ENCODE peak calls at places on chromosome 19, in seven cellular contexts. One of them, this sample, is unnamed.

GRCh38 chr19:35318679-35319448 is 10.1 kb upstream of the CD22 start:
- DNase-seq in H1: no peak
- DNase-seq in neural progenitor cell: no peak
- DNase-seq in heart right ventricle: peak; percentile 49
- DNase-seq in SK-N-SH: no peak
- DNase-seq in mucosa of descending colon: peak; percentile 74
- DNase-seq in CD8-positive, alpha-beta memory T cell: no peak
- DNase-seq in this sample: no peak

GRCh38 chr19:6811906-6812305 is 39.4 kb downstream of the VAV1 start:
- DNase-seq in CD8-positive, alpha-beta memory T cell: no peak
- DNase-seq in neural progenitor cell: no peak
- DNase-seq in heart right ventricle: no peak
- DNase-seq in mucosa of descending colon: no peak
- DNase-seq in H1: no peak
- DNase-seq in SK-N-SH: peak; percentile 73
- DNase-seq in this sample: no peak

GRCh38 chr19:33430674-33431277 is 57.3 kb downstream of the CEBPG start:
- DNase-seq in mucosa of descending colon: peak; percentile 63
- DNase-seq in CD8-positive, alpha-beta memory T cell: peak; percentile 36
- DNase-seq in SK-N-SH: peak; percentile 83
- DNase-seq in heart right ventricle: peak; percentile 51
- DNase-seq in neural progenitor cell: peak; percentile 83
- DNase-seq in H1: peak; percentile 88
- DNase-seq in this sample: no peak

GRCh38 chr19:48341006-48341405 is 15.7 kb downstream of the EMP3 start:
- DNase-seq in heart right ventricle: no peak
- DNase-seq in CD8-positive, alpha-beta memory T cell: no peak
- DNase-seq in H1: no peak
- DNase-seq in mucosa of descending colon: no peak
- DNase-seq in neural progenitor cell: no peak
- DNase-seq in SK-N-SH: peak; percentile 24
- DNase-seq in this sample: no peak

GRCh38 chr19:34300380-34300779 is 46.0 kb downstream of the GARRE1 start:
- DNase-seq in neural progenitor cell: no peak
- DNase-seq in SK-N-SH: no peak
- DNase-seq in heart right ventricle: no peak
- DNase-seq in CD8-positive, alpha-beta memory T cell: no peak
- DNase-seq in H1: no peak
- DNase-seq in mucosa of descending colon: peak; percentile 60
- DNase-seq in this sample: no peak

GRCh38 chr19:10517361-10517759 is at the start of gene S1PR5:
- DNase-seq in mucosa of descending colon: no peak
- DNase-seq in CD8-positive, alpha-beta memory T cell: peak; percentile 39
- DNase-seq in heart right ventricle: peak; percentile 11
- DNase-seq in SK-N-SH: peak; percentile 70
- DNase-seq in neural progenitor cell: peak; percentile 54
- DNase-seq in H1: no peak
- DNase-seq in this sample: no peak

GRCh38 chr19:35695895-35696422 is 8.4 kb upstream of the ZBTB32 start:
- DNase-seq in CD8-positive, alpha-beta memory T cell: no peak
- DNase-seq in mucosa of descending colon: no peak
- DNase-seq in SK-N-SH: no peak
- DNase-seq in heart right ventricle: no peak
- DNase-seq in neural progenitor cell: no peak
- DNase-seq in H1: no peak
- DNase-seq in this sample: no peak

GRCh38 chr19:51552996-51553725 is 17.9 kb upstream of the ZNF175 start:
- DNase-seq in SK-N-SH: peak; percentile 40
- DNase-seq in H1: peak; percentile 73
- DNase-seq in mucosa of descending colon: no peak
- DNase-seq in neural progenitor cell: peak; percentile 88
- DNase-seq in heart right ventricle: peak; percentile 74
- DNase-seq in CD8-positive, alpha-beta memory T cell: no peak
- DNase-seq in this sample: no peak

GRCh38 chr19:54154603-54155345 is 4.7 kb downstream of the LENG1 start:
- DNase-seq in mucosa of descending colon: no peak
- DNase-seq in heart right ventricle: no peak
- DNase-seq in CD8-positive, alpha-beta memory T cell: no peak
- DNase-seq in SK-N-SH: no peak
- DNase-seq in H1: no peak
- DNase-seq in neural progenitor cell: no peak
- DNase-seq in this sample: no peak

GRCh38 chr19:23440207-23440606 is 44.9 kb upstream of the ZNF91 start:
- DNase-seq in H1: peak; percentile 65
- DNase-seq in neural progenitor cell: no peak
- DNase-seq in mucosa of descending colon: no peak
- DNase-seq in SK-N-SH: peak; percentile 30
- DNase-seq in heart right ventricle: no peak
- DNase-seq in CD8-positive, alpha-beta memory T cell: no peak
- DNase-seq in this sample: no peak

GRCh38 chr19:39970674-39971379 is at the start of gene PSMC4:
- DNase-seq in SK-N-SH: peak; percentile 96
- DNase-seq in CD8-positive, alpha-beta memory T cell: peak; percentile 98
- DNase-seq in neural progenitor cell: peak; percentile 98
- DNase-seq in mucosa of descending colon: peak; percentile 99
- DNase-seq in H1: peak; percentile 91
- DNase-seq in heart right ventricle: peak; percentile 98
- DNase-seq in this sample: peak; percentile 89

GRCh38 chr19:53012006-53012405 is 1.7 kb upstream of the ERVV-1 start:
- DNase-seq in heart right ventricle: no peak
- DNase-seq in SK-N-SH: no peak
- DNase-seq in mucosa of descending colon: no peak
- DNase-seq in neural progenitor cell: no peak
- DNase-seq in CD8-positive, alpha-beta memory T cell: no peak
- DNase-seq in H1: no peak
- DNase-seq in this sample: no peak

GRCh38 chr19:14495678-14496028 is 274 bp downstream of the GIPC1 start:
- DNase-seq in neural progenitor cell: no peak
- DNase-seq in mucosa of descending colon: no peak
- DNase-seq in heart right ventricle: no peak
- DNase-seq in SK-N-SH: no peak
- DNase-seq in CD8-positive, alpha-beta memory T cell: no peak
- DNase-seq in H1: no peak
- DNase-seq in this sample: no peak

GRCh38 chr19:51027126-51027806 is 850 bp upstream of the KLK11 start:
- DNase-seq in mucosa of descending colon: no peak
- DNase-seq in heart right ventricle: no peak
- DNase-seq in CD8-positive, alpha-beta memory T cell: no peak
- DNase-seq in neural progenitor cell: no peak
- DNase-seq in H1: no peak
- DNase-seq in SK-N-SH: peak; percentile 28
- DNase-seq in this sample: no peak

GRCh38 chr19:14408641-14409120 is 10.5 kb downstream of the DDX39A start:
- DNase-seq in H1: no peak
- DNase-seq in SK-N-SH: no peak
- DNase-seq in heart right ventricle: no peak
- DNase-seq in CD8-positive, alpha-beta memory T cell: no peak
- DNase-seq in neural progenitor cell: no peak
- DNase-seq in mucosa of descending colon: no peak
- DNase-seq in this sample: no peak

GRCh38 chr19:47848871-47849473 is 10.1 kb upstream of the TPRX2 start:
- DNase-seq in heart right ventricle: no peak
- DNase-seq in neural progenitor cell: peak; percentile 96
- DNase-seq in mucosa of descending colon: no peak
- DNase-seq in H1: peak; percentile 91
- DNase-seq in SK-N-SH: peak; percentile 33
- DNase-seq in CD8-positive, alpha-beta memory T cell: no peak
- DNase-seq in this sample: no peak

GRCh38 chr19:40827386-40828247 is 22.6 kb downstream of the CYP2A6 start:
- DNase-seq in heart right ventricle: no peak
- DNase-seq in CD8-positive, alpha-beta memory T cell: no peak
- DNase-seq in neural progenitor cell: no peak
- DNase-seq in mucosa of descending colon: no peak
- DNase-seq in SK-N-SH: no peak
- DNase-seq in H1: no peak
- DNase-seq in this sample: no peak

GRCh38 chr19:33193864-33194362 is at the start of gene LRP3:
- DNase-seq in mucosa of descending colon: peak; percentile 41
- DNase-seq in heart right ventricle: peak; percentile 27
- DNase-seq in CD8-positive, alpha-beta memory T cell: no peak
- DNase-seq in neural progenitor cell: peak; percentile 84
- DNase-seq in SK-N-SH: peak; percentile 93
- DNase-seq in H1: no peak
- DNase-seq in this sample: no peak

GRCh38 chr19:54481326-54481930 is 8.3 kb upstream of the CDC42EP5 start:
- DNase-seq in CD8-positive, alpha-beta memory T cell: no peak
- DNase-seq in neural progenitor cell: peak; percentile 93
- DNase-seq in mucosa of descending colon: no peak
- DNase-seq in SK-N-SH: peak; percentile 65
- DNase-seq in heart right ventricle: peak; percentile 27
- DNase-seq in H1: peak; percentile 82
- DNase-seq in this sample: no peak

DNA sequence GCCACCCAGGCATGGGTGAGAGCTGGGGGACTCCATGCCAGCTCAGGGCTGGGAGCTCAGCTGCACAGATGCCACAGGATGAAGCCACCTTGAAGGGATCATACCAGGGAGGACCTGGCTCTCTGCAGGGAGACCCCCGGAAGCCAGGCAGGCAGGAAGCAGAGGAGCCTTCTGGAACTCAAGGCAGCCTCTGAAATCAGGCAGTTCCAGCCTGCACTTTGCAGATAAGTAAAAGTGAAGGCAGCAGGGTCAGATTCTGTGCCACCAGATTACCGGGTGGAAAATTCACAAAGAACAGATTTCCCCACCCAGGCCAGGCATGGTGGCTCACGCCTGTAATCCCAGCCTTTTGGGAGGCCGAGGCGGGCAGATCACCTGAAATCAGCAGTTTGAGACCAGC is 2.5 kb downstream of the TMEM259 start:
- DNase-seq in H1: no peak
- DNase-seq in heart right ventricle: no peak
- DNase-seq in mucosa of descending colon: no peak
- DNase-seq in SK-N-SH: no peak
- DNase-seq in neural progenitor cell: no peak
- DNase-seq in CD8-positive, alpha-beta memory T cell: no peak
- DNase-seq in this sample: no peak
- H3K4me1 ChIP-seq in H1: peaks cover 30% of the 10 kb centered on the region
- H3K4me1 ChIP-seq in heart right ventricle: peaks cover 73% of the 10 kb centered on the region
- H3K4me1 ChIP-seq in mucosa of descending colon: peaks cover 47% of the 10 kb centered on the region
- H3K4me1 ChIP-seq in SK-N-SH: peaks cover 13% of the 10 kb centered on the region
- H3K4me1 ChIP-seq in neural progenitor cell: peaks cover 21% of the 10 kb centered on the region
- H3K4me1 ChIP-seq in CD8-positive, alpha-beta memory T cell: peaks cover 60% of the 10 kb centered on the region
- H3K4me1 ChIP-seq in this sample: peaks cover 87% of the 10 kb centered on the region

GRCh38 chr19:46659151-46660007 is 1.6 kb downstream of the DACT3 start:
- DNase-seq in neural progenitor cell: peak; percentile 77
- DNase-seq in SK-N-SH: peak; percentile 71
- DNase-seq in mucosa of descending colon: peak; percentile 61
- DNase-seq in heart right ventricle: peak; percentile 60
- DNase-seq in CD8-positive, alpha-beta memory T cell: no peak
- DNase-seq in H1: peak; percentile 71
- DNase-seq in this sample: no peak
- H3K4me1 ChIP-seq in neural progenitor cell: peaks cover 32% of the 10 kb centered on the region
- H3K4me1 ChIP-seq in SK-N-SH: no peaks in the 10 kb centered on the region
- H3K4me1 ChIP-seq in mucosa of descending colon: peaks cover 16% of the 10 kb centered on the region
- H3K4me1 ChIP-seq in heart right ventricle: peaks cover 32% of the 10 kb centered on the region
- H3K4me1 ChIP-seq in CD8-positive, alpha-beta memory T cell: peaks cover 22% of the 10 kb centered on the region
- H3K4me1 ChIP-seq in H1: peaks cover 9% of the 10 kb centered on the region
- H3K4me1 ChIP-seq in this sample: peaks cover 19% of the 10 kb centered on the region

GRCh38 chr19:44689290-44690130 is 9.4 kb upstream of the CEACAM16 start:
- DNase-seq in mucosa of descending colon: peak; percentile 80
- DNase-seq in H1: peak; percentile 96
- DNase-seq in CD8-positive, alpha-beta memory T cell: peak; percentile 66
- DNase-seq in neural progenitor cell: peak; percentile 85
- DNase-seq in heart right ventricle: peak; percentile 76
- DNase-seq in SK-N-SH: peak; percentile 78
- DNase-seq in this sample: no peak
- H3K4me1 ChIP-seq in mucosa of descending colon: peaks cover 31% of the 10 kb centered on the region
- H3K4me1 ChIP-seq in H1: no peaks in the 10 kb centered on the region
- H3K4me1 ChIP-seq in CD8-positive, alpha-beta memory T cell: peaks cover 22% of the 10 kb centered on the region
- H3K4me1 ChIP-seq in neural progenitor cell: no peaks in the 10 kb centered on the region
- H3K4me1 ChIP-seq in heart right ventricle: peaks cover 36% of the 10 kb centered on the region
- H3K4me1 ChIP-seq in SK-N-SH: peaks cover 16% of the 10 kb centered on the region
- H3K4me1 ChIP-seq in this sample: peaks cover 57% of the 10 kb centered on the region

DNA sequence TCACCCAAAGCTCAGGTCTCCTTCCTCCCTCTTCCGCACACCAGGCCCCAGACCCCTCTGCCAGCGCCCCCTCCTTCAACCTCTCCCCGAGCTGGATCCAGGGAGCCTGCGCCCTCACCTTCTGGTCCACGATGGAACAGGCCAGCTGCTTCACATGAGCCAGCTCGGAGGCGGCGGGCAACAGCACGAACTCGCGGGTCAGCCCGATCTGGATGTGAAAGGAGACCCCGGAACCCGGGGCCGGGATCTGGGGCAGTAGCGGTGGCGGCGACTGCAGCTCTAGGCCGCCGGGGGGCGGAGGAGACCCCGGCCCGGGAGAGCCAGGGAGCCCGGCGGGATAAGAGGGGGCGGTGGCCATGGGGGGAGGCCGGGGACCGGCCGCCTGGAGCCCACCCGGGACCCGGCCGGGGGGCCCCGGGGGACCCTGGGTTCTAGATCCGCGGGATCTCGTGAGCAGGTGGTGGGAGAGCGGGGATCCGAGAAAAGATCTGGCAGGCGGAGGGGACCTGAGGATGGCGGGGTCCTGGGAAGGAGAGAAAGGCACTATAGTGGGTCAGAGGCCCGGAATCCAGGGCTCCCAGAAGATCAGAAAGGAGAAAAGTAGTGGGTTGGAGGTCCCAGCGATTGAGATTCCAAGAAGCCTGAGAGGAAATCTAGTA is 772 bp downstream of the PRKD2 start:
- DNase-seq in neural progenitor cell: peak; percentile 85
- DNase-seq in heart right ventricle: no peak
- DNase-seq in mucosa of descending colon: peak; percentile 71
- DNase-seq in SK-N-SH: peak; percentile 82
- DNase-seq in CD8-positive, alpha-beta memory T cell: no peak
- DNase-seq in H1: peak; percentile 77
- DNase-seq in this sample: no peak
- H3K4me1 ChIP-seq in neural progenitor cell: peaks cover 12% of the 10 kb centered on the region
- H3K4me1 ChIP-seq in heart right ventricle: peaks cover 45% of the 10 kb centered on the region
- H3K4me1 ChIP-seq in mucosa of descending colon: peaks cover 32% of the 10 kb centered on the region
- H3K4me1 ChIP-seq in SK-N-SH: no peaks in the 10 kb centered on the region
- H3K4me1 ChIP-seq in CD8-positive, alpha-beta memory T cell: peaks cover 37% of the 10 kb centered on the region
- H3K4me1 ChIP-seq in H1: peaks cover 3% of the 10 kb centered on the region
- H3K4me1 ChIP-seq in this sample: peaks cover 69% of the 10 kb centered on the region

GRCh38 chr19:18306209-18306902 is 16.5 kb downstream of the LSM4 start:
- DNase-seq in mucosa of descending colon: peak; percentile 62
- DNase-seq in CD8-positive, alpha-beta memory T cell: no peak
- DNase-seq in SK-N-SH: peak; percentile 15
- DNase-seq in H1: no peak
- DNase-seq in heart right ventricle: no peak
- DNase-seq in neural progenitor cell: no peak
- DNase-seq in this sample: no peak
- H3K4me1 ChIP-seq in mucosa of descending colon: peaks cover 27% of the 10 kb centered on the region
- H3K4me1 ChIP-seq in CD8-positive, alpha-beta memory T cell: peaks cover 52% of the 10 kb centered on the region
- H3K4me1 ChIP-seq in SK-N-SH: peaks cover 18% of the 10 kb centered on the region
- H3K4me1 ChIP-seq in H1: peaks cover 25% of the 10 kb centered on the region
- H3K4me1 ChIP-seq in heart right ventricle: peaks cover 49% of the 10 kb centered on the region
- H3K4me1 ChIP-seq in neural progenitor cell: peaks cover 21% of the 10 kb centered on the region
- H3K4me1 ChIP-seq in this sample: peaks cover 61% of the 10 kb centered on the region

GRCh38 chr19:18477974-18478373 is 40.0 kb upstream of the ISYNA1 start:
- DNase-seq in SK-N-SH: no peak
- DNase-seq in neural progenitor cell: no peak
- DNase-seq in CD8-positive, alpha-beta memory T cell: no peak
- DNase-seq in mucosa of descending colon: no peak
- DNase-seq in H1: no peak
- DNase-seq in heart right ventricle: no peak
- DNase-seq in this sample: no peak
- H3K4me1 ChIP-seq in SK-N-SH: peaks cover 21% of the 10 kb centered on the region
- H3K4me1 ChIP-seq in neural progenitor cell: no peaks in the 10 kb centered on the region
- H3K4me1 ChIP-seq in CD8-positive, alpha-beta memory T cell: peaks cover 81% of the 10 kb centered on the region
- H3K4me1 ChIP-seq in mucosa of descending colon: peaks cover 64% of the 10 kb centered on the region
- H3K4me1 ChIP-seq in H1: no peaks in the 10 kb centered on the region
- H3K4me1 ChIP-seq in heart right ventricle: peaks cover 66% of the 10 kb centered on the region
- H3K4me1 ChIP-seq in this sample: peaks cover 37% of the 10 kb centered on the region

GRCh38 chr19:4371898-4372629 is 28.3 kb downstream of the SH3GL1 start:
- DNase-seq in heart right ventricle: no peak
- DNase-seq in H1: peak; percentile 43
- DNase-seq in neural progenitor cell: no peak
- DNase-seq in mucosa of descending colon: no peak
- DNase-seq in CD8-positive, alpha-beta memory T cell: no peak
- DNase-seq in SK-N-SH: no peak
- DNase-seq in this sample: no peak
- H3K4me1 ChIP-seq in heart right ventricle: peaks cover 98% of the 10 kb centered on the region
- H3K4me1 ChIP-seq in H1: peaks cover 42% of the 10 kb centered on the region
- H3K4me1 ChIP-seq in neural progenitor cell: peaks cover 39% of the 10 kb centered on the region
- H3K4me1 ChIP-seq in mucosa of descending colon: peaks cover 68% of the 10 kb centered on the region
- H3K4me1 ChIP-seq in CD8-positive, alpha-beta memory T cell: peaks cover 52% of the 10 kb centered on the region
- H3K4me1 ChIP-seq in SK-N-SH: peaks cover 37% of the 10 kb centered on the region
- H3K4me1 ChIP-seq in this sample: peaks cover 85% of the 10 kb centered on the region